ENCODE peak calls at places on chromosomes 6 and 20, in four cellular contexts. P is kidney; X is CD4-positive, CD25-positive, alpha-beta regulatory T cell; G is Panc1. N is an unnamed sample.
A peak's percentile ranks its signal among the peaks of the same experiment; 100 is the strongest.

GRCh38 chr6:53263915-53264314 is 84.8 kb downstream of the ELOVL5 start:
- DNase-seq in P (no peak), X (no peak), G (no peak), N (no peak)

GRCh38 chr6:32060966-32061655 is 22.9 kb downstream of the CYP21A2 start:
- DNase-seq in P (no peak), X (no peak), G (no peak), N (no peak)

GRCh38 chr6:33198853-33199436 is 1.5 kb downstream of the RXRB start:
- DNase-seq in P (no peak), X (no peak), G (no peak), N (no peak)

GRCh38 chr6:156013155-156013554 is 557.5 kb upstream of the NOX3 start:
- DNase-seq in P (no peak), X (no peak), G (no peak), N (no peak)

GRCh38 chr6:47414517-47415167 is 62.9 kb upstream of the CD2AP start:
- DNase-seq in P (no peak), X (no peak), G (peak; percentile 18), N (no peak)

GRCh38 chr6:15665237-15665636 is 2.4 kb upstream of the DTNBP1 start:
- DNase-seq in P (no peak), X (no peak), G (no peak), N (no peak)

GRCh38 chr6:45454008-45454911 is 76.5 kb upstream of the SUPT3H start:
- DNase-seq in P (no peak), X (no peak), G (peak; percentile 67), N (no peak)

GRCh38 chr6:3077430-3077829 is 9.1 kb downstream of the RIPK1 start:
- DNase-seq in P (no peak), X (no peak), G (no peak), N (no peak)

GRCh38 chr6:42979523-42980177 is 669 bp upstream of the PEX6 start:
- DNase-seq in P (no peak), X (no peak), G (no peak), N (no peak)

GRCh38 chr6:70411948-70412796 is 1.1 kb upstream of the FAM135A start:
- DNase-seq in P (no peak), X (no peak), G (no peak), N (no peak)

GRCh38 chr6:128569737-128570438 is 49.5 kb upstream of the PTPRK start:
- DNase-seq in P (no peak), X (no peak), G (peak; percentile 17), N (no peak)

GRCh38 chr6:128574413-128574812 is 54.0 kb upstream of the PTPRK start:
- DNase-seq in P (no peak), X (no peak), G (no peak), N (no peak)

GRCh38 chr6:128570439-128571063 is 50.2 kb upstream of the PTPRK start:
- DNase-seq in P (no peak), X (no peak), G (no peak), N (no peak)

GRCh38 chr6:128572286-128572685 is 51.9 kb upstream of the PTPRK start:
- DNase-seq in P (no peak), X (no peak), G (no peak), N (no peak)

GRCh38 chr6:128573036-128573435 is 52.6 kb upstream of the PTPRK start:
- DNase-seq in P (no peak), X (no peak), G (no peak), N (no peak)
- H3K9me3 ChIP-seq in P (no peaks in the 10 kb centered on the region), X (no peaks in the 10 kb centered on the region), G (no peaks in the 10 kb centered on the region), N (no peaks in the 10 kb centered on the region)

GRCh38 chr6:27452496-27452897 is 20.4 kb downstream of the ZNF184 start:
- DNase-seq in P (no peak), X (no peak), G (no peak), N (no peak)

GRCh38 chr6:27451660-27452390 is 21.1 kb downstream of the ZNF184 start:
- DNase-seq in P (no peak), X (no peak), G (no peak), N (no peak)

GRCh38 chr6:27442932-27443331 is 30.0 kb downstream of the ZNF184 start:
- DNase-seq in P (no peak), X (no peak), G (no peak), N (no peak)

DNA sequence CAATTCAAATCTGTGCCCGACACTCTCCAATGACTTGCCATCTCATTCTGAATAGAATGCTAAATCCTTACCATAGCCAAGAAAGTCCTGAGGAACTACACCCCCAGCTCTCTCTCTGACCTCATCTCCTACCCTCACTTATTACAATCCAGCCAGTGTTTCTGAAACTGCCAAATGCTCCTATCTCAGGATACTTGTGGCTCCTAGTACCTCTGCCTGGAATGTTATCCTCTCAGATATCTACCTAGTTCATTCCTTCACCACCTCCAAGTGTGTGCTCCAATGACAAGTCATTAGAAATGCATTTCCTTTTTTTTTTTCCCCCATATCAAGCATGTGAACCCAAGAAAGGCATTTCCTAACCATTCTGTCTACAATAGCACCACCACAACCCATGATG is 24.4 kb downstream of the ZNF184 start:
- DNase-seq in P (no peak), X (no peak), G (no peak), N (no peak)
- H3K9me3 ChIP-seq in P (peaks cover 38% of the 10 kb centered on the region), X (peaks cover 81% of the 10 kb centered on the region), G (peaks cover 77% of the 10 kb centered on the region), N (peaks cover 46% of the 10 kb centered on the region)

GRCh38 chr6:110800839-110801196 is 14.5 kb downstream of the CDK19 start:
- DNase-seq in P (no peak), X (no peak), G (no peak), N (no peak)

GRCh38 chr6:110799181-110799580 is 16.1 kb downstream of the CDK19 start:
- DNase-seq in P (no peak), X (no peak), G (no peak), N (no peak)

GRCh38 chr6:110799655-110800054 is 15.6 kb downstream of the CDK19 start:
- DNase-seq in P (no peak), X (no peak), G (no peak), N (no peak)

GRCh38 chr6:110800181-110800838 is 15.0 kb downstream of the CDK19 start:
- DNase-seq in P (no peak), X (no peak), G (no peak), N (no peak)
- H3K9me3 ChIP-seq in P (no peaks in the 10 kb centered on the region), X (no peaks in the 10 kb centered on the region), G (no peaks in the 10 kb centered on the region), N (no peaks in the 10 kb centered on the region)

GRCh38 chr6:22322103-22322882 is 25.5 kb upstream of the PRL start:
- DNase-seq in P (no peak), X (no peak), G (no peak), N (no peak)
- H3K9me3 ChIP-seq in P (no peaks in the 10 kb centered on the region), X (no peaks in the 10 kb centered on the region), G (no peaks in the 10 kb centered on the region), N (no peaks in the 10 kb centered on the region)

GRCh38 chr20:31260326-31260932 is 3.0 kb downstream of the DEFB115 start:
- DNase-seq in P (no peak), X (no peak), G (peak; percentile 46), N (no peak)

GRCh38 chr20:31256959-31257358 is 505 bp upstream of the DEFB115 start:
- DNase-seq in P (no peak), X (no peak), G (no peak), N (no peak)

DNA sequence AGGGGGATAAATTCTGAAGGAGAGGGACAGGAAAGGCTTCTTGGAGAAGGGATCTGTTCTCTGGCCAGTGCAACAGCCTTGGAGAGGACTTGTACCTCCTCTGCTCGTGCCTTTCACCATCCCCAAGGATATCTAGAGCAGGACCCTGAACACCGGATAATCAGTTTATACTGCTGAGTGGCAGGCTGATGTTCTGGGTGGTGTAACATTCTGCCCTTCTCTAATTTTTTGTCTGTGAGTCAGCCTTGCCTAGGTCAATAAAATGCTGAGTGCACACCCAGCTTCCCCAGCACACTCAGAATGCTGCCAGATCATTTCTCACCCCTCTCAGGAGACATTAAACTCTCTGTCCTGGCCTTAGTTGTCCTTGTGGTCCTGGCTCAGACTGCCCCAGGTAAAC is at the start of gene DEFB115:
- DNase-seq in P (no peak), X (no peak), G (no peak), N (no peak)
- H3K9me3 ChIP-seq in P (no peaks in the 10 kb centered on the region), X (no peaks in the 10 kb centered on the region), G (no peaks in the 10 kb centered on the region), N (peaks cover 3% of the 10 kb centered on the region)

GRCh38 chr6:167691566-167692312 is 135.0 kb upstream of the AFDN start:
- DNase-seq in P (no peak), X (no peak), G (no peak), N (no peak)
- H3K9me3 ChIP-seq in P (no peaks in the 10 kb centered on the region), X (no peaks in the 10 kb centered on the region), G (no peaks in the 10 kb centered on the region), N (no peaks in the 10 kb centered on the region)

GRCh38 chr6:109309917-109310316 is 72.3 kb downstream of the CD164 start:
- DNase-seq in P (no peak), X (no peak), G (no peak), N (no peak)
- H3K9me3 ChIP-seq in P (no peaks in the 10 kb centered on the region), X (no peaks in the 10 kb centered on the region), G (no peaks in the 10 kb centered on the region), N (no peaks in the 10 kb centered on the region)

GRCh38 chr6:151523034-151523433 is 29.2 kb downstream of the CCDC170 start:
- DNase-seq in P (no peak), X (no peak), G (no peak), N (no peak)
- H3K9me3 ChIP-seq in P (peaks cover 2% of the 10 kb centered on the region), X (peaks cover 7% of the 10 kb centered on the region), G (no peaks in the 10 kb centered on the region), N (no peaks in the 10 kb centered on the region)

GRCh38 chr6:351011-351866 is 40.3 kb upstream of the IRF4 start:
- DNase-seq in P (peak; percentile 59), X (no peak), G (no peak), N (no peak)
- H3K9me3 ChIP-seq in P (no peaks in the 10 kb centered on the region), X (no peaks in the 10 kb centered on the region), G (no peaks in the 10 kb centered on the region), N (no peaks in the 10 kb centered on the region)

N was measured in T-helper 17 cell.